ENCODE peak calls at places on chromosomes 7 and 10, in seven cellular contexts. I is psoas muscle; Y is coronary artery; N is CD4-positive, alpha-beta T cell; E is fibroblast of lung; H is RWPE1; R is astrocyte of the cerebellum. M is an unnamed sample.

GRCh38 chr7:131633342-131633843 is 77.0 kb upstream of the PODXL start:
- DNase-seq in I (no peak), Y (no peak), N (no peak), E (peak), H (no peak), R (peak), M (no peak)

GRCh38 chr10:44967596-44967995 is 8.0 kb downstream of the RASSF4 start:
- DNase-seq in I (no peak), Y (peak), N (no peak), E (no peak), H (no peak), R (no peak), M (no peak)

GRCh38 chr10:43237631-43238446 is 29.0 kb downstream of the RASGEF1A start:
- DNase-seq in I (peak), Y (peak), N (peak), E (no peak), H (no peak), R (no peak), M (no peak)

GRCh38 chr10:17533731-17534130 is 79.3 kb upstream of the ST8SIA6 start:
- DNase-seq in I (no peak), Y (no peak), N (no peak), E (peak), H (no peak), R (peak), M (no peak)

GRCh38 chr10:128013626-128014025 is 106.7 kb downstream of the PTPRE start:
- DNase-seq in I (no peak), Y (no peak), N (no peak), E (no peak), H (no peak), R (no peak), M (no peak)

GRCh38 chr7:43779032-43779812 is 20.7 kb downstream of the BLVRA start:
- DNase-seq in I (no peak), Y (no peak), N (no peak), E (no peak), H (no peak), R (no peak), M (no peak)

GRCh38 chr10:120451968-120452367 is 5.1 kb upstream of the PLPP4 start:
- DNase-seq in I (no peak), Y (no peak), N (no peak), E (no peak), H (no peak), R (no peak), M (no peak)

GRCh38 chr10:21517134-21517982 is 8.1 kb downstream of the SKIDA1 start:
- DNase-seq in I (peak), Y (no peak), N (no peak), E (peak), H (peak), R (no peak), M (no peak)

GRCh38 chr10:75402486-75403143 is 1.1 kb upstream of the ZNF503 start:
- DNase-seq in I (peak), Y (no peak), N (no peak), E (no peak), H (no peak), R (no peak), M (no peak)

GRCh38 chr7:36128448-36129047 is 24.5 kb upstream of the EEPD1 start:
- DNase-seq in I (peak), Y (peak), N (no peak), E (peak), H (peak), R (peak), M (peak)
- TF ChIP-seq CTCF in I (peak), Y (peak), N (peak), E (peak), H (peak), R (peak), M (peak)

GRCh38 chr10:114902151-114902550 is 35.8 kb upstream of the TRUB1 start:
- DNase-seq in I (no peak), Y (no peak), N (no peak), E (no peak), H (no peak), R (no peak), M (no peak)

GRCh38 chr10:114899982-114900381 is 38.0 kb upstream of the TRUB1 start:
- DNase-seq in I (no peak), Y (no peak), N (no peak), E (no peak), H (no peak), R (no peak), M (no peak)

GRCh38 chr10:114897593-114897992 is 40.4 kb upstream of the TRUB1 start:
- DNase-seq in I (no peak), Y (no peak), N (no peak), E (no peak), H (no peak), R (no peak), M (no peak)

GRCh38 chr10:114905450-114905849 is 32.5 kb upstream of the TRUB1 start:
- DNase-seq in I (no peak), Y (no peak), N (no peak), E (no peak), H (peak), R (no peak), M (no peak)

GRCh38 chr10:114900658-114901057 is 37.3 kb upstream of the TRUB1 start:
- DNase-seq in I (no peak), Y (no peak), N (no peak), E (no peak), H (no peak), R (no peak), M (no peak)
- TF ChIP-seq CTCF in I (no peak), Y (no peak), N (no peak), E (no peak), H (no peak), R (no peak), M (no peak)

GRCh38 chr10:67783576-67784294 is 54.3 kb downstream of the DNAJC12 start:
- DNase-seq in I (no peak), Y (no peak), N (no peak), E (no peak), H (no peak), R (no peak), M (no peak)

GRCh38 chr10:67785098-67785497 is 52.9 kb downstream of the DNAJC12 start:
- DNase-seq in I (no peak), Y (no peak), N (no peak), E (no peak), H (no peak), R (no peak), M (no peak)

GRCh38 chr10:67784584-67784983 is 53.4 kb downstream of the DNAJC12 start:
- DNase-seq in I (no peak), Y (no peak), N (no peak), E (no peak), H (no peak), R (no peak), M (no peak)

GRCh38 chr10:67780759-67781538 is 57.0 kb downstream of the DNAJC12 start:
- DNase-seq in I (no peak), Y (no peak), N (no peak), E (no peak), H (no peak), R (no peak), M (no peak)

GRCh38 chr10:67782556-67782955 is 55.4 kb downstream of the DNAJC12 start:
- DNase-seq in I (no peak), Y (no peak), N (no peak), E (no peak), H (no peak), R (no peak), M (no peak)
- TF ChIP-seq CTCF in I (no peak), Y (no peak), N (no peak), E (no peak), H (no peak), R (no peak), M (no peak)

DNA sequence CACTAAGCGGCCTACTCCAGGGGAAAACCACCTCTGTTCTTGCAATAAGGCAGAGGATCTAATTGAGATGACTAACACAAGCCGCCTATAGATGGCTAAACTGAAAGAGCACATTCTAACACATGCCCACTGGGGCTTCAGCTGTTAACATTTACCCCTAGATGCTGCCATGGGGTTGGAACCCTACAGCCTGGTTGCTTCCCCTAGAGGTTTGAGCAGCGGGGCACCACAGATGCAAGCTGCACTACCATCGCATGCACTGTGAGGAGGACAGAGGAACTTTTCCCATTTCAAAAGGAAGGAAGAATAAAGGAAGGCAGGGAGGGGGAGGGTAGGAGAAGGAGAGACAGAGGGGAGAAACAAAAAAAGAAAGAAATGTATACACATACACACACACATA is 465.8 kb upstream of the PCDH15 start:
- DNase-seq in I (no peak), Y (no peak), N (no peak), E (no peak), H (no peak), R (no peak), M (no peak)
- TF ChIP-seq CTCF in I (no peak), Y (no peak), N (no peak), E (no peak), H (no peak), R (no peak), M (no peak)

GRCh38 chr7:28160551-28160991 is 20.0 kb downstream of the JAZF1 start:
- DNase-seq in I (no peak), Y (no peak), N (no peak), E (no peak), H (no peak), R (peak), M (no peak)

GRCh38 chr7:28157311-28157710 is 23.3 kb downstream of the JAZF1 start:
- DNase-seq in I (no peak), Y (no peak), N (no peak), E (no peak), H (no peak), R (no peak), M (no peak)

GRCh38 chr7:28155964-28156363 is 24.6 kb downstream of the JAZF1 start:
- DNase-seq in I (no peak), Y (no peak), N (no peak), E (peak), H (peak), R (peak), M (peak)

GRCh38 chr7:28156401-28156800 is 24.2 kb downstream of the JAZF1 start:
- DNase-seq in I (no peak), Y (no peak), N (no peak), E (no peak), H (no peak), R (no peak), M (no peak)

GRCh38 chr7:28157826-28158416 is 22.7 kb downstream of the JAZF1 start:
- DNase-seq in I (no peak), Y (no peak), N (no peak), E (no peak), H (no peak), R (no peak), M (no peak)
- TF ChIP-seq CTCF in I (no peak), Y (no peak), N (no peak), E (no peak), H (no peak), R (no peak), M (no peak)

GRCh38 chr7:99767662-99768061 is 16.3 kb downstream of the CYP3A4 start:
- DNase-seq in I (no peak), Y (no peak), N (no peak), E (no peak), H (no peak), R (no peak), M (no peak)

GRCh38 chr7:99764478-99764877 is 19.5 kb downstream of the CYP3A4 start:
- DNase-seq in I (no peak), Y (no peak), N (no peak), E (no peak), H (no peak), R (no peak), M (no peak)

GRCh38 chr7:99766484-99767099 is 17.4 kb downstream of the CYP3A4 start:
- DNase-seq in I (no peak), Y (no peak), N (no peak), E (no peak), H (no peak), R (no peak), M (no peak)

GRCh38 chr7:99772565-99772964 is 11.4 kb downstream of the CYP3A4 start:
- DNase-seq in I (no peak), Y (no peak), N (no peak), E (no peak), H (no peak), R (no peak), M (no peak)

DNA sequence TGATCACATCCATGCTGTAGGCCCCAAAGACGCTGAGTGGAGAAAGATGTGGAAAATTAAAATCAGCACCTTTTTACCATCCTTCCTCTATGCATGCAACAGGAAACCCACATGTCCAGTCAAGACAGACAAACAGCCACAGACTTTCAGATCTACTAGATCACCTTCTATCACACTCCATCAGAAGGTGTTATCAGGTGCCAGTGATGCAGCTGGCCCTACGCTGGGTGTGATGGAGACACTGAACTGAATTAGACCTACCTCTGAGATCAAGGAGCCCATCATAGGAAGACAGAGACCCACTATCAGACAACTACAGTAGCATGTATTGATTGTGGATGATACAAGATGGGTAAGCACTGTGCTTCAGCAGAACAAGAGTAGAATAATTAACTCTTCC is 15.5 kb downstream of the CYP3A4 start:
- DNase-seq in I (no peak), Y (no peak), N (no peak), E (no peak), H (no peak), R (no peak), M (no peak)
- TF ChIP-seq CTCF in I (no peak), Y (no peak), N (no peak), E (no peak), H (no peak), R (no peak), M (no peak)

GRCh38 chr10:92181575-92181974 is 109.3 kb downstream of the CPEB3 start:
- DNase-seq in I (no peak), Y (no peak), N (no peak), E (peak), H (peak), R (no peak), M (no peak)
- TF ChIP-seq CTCF in I (no peak), Y (no peak), N (no peak), E (peak), H (no peak), R (peak), M (peak)